ENCODE peak calls at places on chromosomes 5 and 9, in six cellular contexts. T, K, C, X, E and M are unnamed samples.

GRCh38 chr9:107484117-107484723 is 5.3 kb downstream of the KLF4 start:
- DNase-seq in K (peak), C (no peak), E (peak), X (no peak), T (peak), M (peak)

GRCh38 chr5:109479260-109479860 is 69.6 kb upstream of the PJA2 start:
- DNase-seq in T (peak), C (no peak), K (peak), E (peak), X (no peak), M (no peak)

GRCh38 chr9:136403915-136404800 is 4.2 kb upstream of the SNAPC4 start:
- DNase-seq in T (no peak), C (no peak), E (no peak), K (no peak), X (no peak), M (no peak)

GRCh38 chr5:124822647-124823046 is 76.2 kb upstream of the ZNF608 start:
- DNase-seq in K (no peak), X (no peak), E (no peak), C (no peak), T (no peak), M (no peak)

GRCh38 chr9:97468658-97469448 is 32.6 kb upstream of the TMOD1 start:
- DNase-seq in E (peak), K (peak), C (peak), T (peak), X (peak), M (peak)

GRCh38 chr9:88871669-88872068 is 119.6 kb upstream of the S1PR3 start:
- DNase-seq in X (no peak), K (no peak), C (no peak), T (no peak), E (no peak), M (no peak)

GRCh38 chr5:80915716-80916115 is 44.4 kb upstream of the RASGRF2 start:
- DNase-seq in E (peak), C (no peak), X (no peak), T (peak), K (no peak), M (no peak)

GRCh38 chr9:98158071-98158791 is 34.2 kb downstream of the CORO2A start:
- DNase-seq in X (no peak), E (no peak), C (no peak), K (no peak), T (no peak), M (no peak)

GRCh38 chr5:154368041-154368800 is 77.6 kb upstream of the SAP30L start:
- DNase-seq in C (peak), K (peak), X (no peak), E (peak), T (peak), M (peak)

GRCh38 chr5:14760548-14761002 is 96.1 kb downstream of the OTULIN start:
- DNase-seq in T (no peak), X (no peak), C (no peak), K (no peak), E (no peak), M (no peak)
- H3K14ac ChIP-seq in T (no peak), X (no peak), C (no peak), K (no peak), E (no peak), M (no peak)

GRCh38 chr9:117149996-117150395 is 264.9 kb downstream of the ASTN2 start:
- DNase-seq in T (no peak), K (no peak), E (no peak), C (no peak), X (no peak), M (no peak)

GRCh38 chr9:117145811-117146490 is 268.9 kb downstream of the ASTN2 start:
- DNase-seq in X (no peak), E (no peak), T (no peak), K (no peak), C (no peak), M (no peak)

GRCh38 chr9:117145081-117145480 is 269.8 kb downstream of the ASTN2 start:
- DNase-seq in X (no peak), E (peak), K (no peak), T (no peak), C (no peak), M (no peak)
- H3K4ac ChIP-seq in X (no peak), E (no peak), K (no peak), T (no peak), C (no peak), M (no peak)

GRCh38 chr9:38380872-38381534 is 11.5 kb upstream of the ALDH1B1 start:
- DNase-seq in C (no peak), K (no peak), X (peak), T (no peak), E (no peak), M (peak)
- H3K14ac ChIP-seq in C (no peak), K (no peak), X (no peak), T (no peak), E (no peak), M (no peak)

GRCh38 chr5:44605926-44606325 is 202.8 kb upstream of the MRPS30 start:
- DNase-seq in T (no peak), X (no peak), E (no peak), C (no peak), K (no peak), M (no peak)

DNA sequence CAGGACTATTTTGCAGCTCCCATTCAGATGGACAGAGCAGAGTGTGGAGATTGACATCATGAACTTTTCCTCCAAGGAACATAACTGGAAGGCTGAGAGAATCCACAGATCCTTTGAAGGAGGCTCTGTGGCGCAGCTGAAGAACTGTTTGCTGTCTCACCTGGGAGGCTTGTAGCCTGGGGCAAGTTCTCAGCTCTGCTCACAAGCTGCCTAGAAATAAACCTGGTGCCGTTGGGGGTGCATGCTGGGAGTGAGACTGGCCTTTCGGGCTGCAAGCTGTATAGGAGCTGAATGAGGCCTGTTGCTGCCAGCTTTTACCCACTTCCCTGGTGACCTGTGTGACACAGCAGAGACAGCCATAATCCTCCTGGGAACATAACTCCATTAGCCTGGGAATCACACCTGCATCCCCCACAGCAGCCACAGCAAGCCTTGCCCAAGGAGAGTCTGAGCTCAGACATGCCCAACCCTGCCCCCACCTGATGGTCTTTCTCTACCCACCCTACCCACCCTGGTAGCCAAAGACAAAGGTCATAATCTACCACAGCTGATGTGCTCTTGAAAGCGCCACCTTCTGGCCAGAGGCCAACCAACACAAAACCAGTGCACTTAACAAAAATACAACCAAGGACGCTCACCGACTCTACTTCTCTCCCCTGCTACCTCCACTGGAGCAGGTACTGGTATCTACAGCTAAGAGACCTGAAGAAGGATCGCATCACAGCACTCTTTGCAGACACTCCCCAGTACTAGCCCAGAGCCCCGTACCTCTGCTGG is 205.1 kb upstream of the MRPS30 start:
- DNase-seq in T (no peak), E (peak), C (peak), K (no peak), X (peak), M (no peak)
- H3K4ac ChIP-seq in T (no peak), E (no peak), C (no peak), K (no peak), X (no peak), M (no peak)

GRCh38 chr5:134135091-134135655 is 20.7 kb downstream of the TCF7 start:
- DNase-seq in K (no peak), E (no peak), T (no peak), C (peak), X (no peak), M (no peak)
- H3K14ac ChIP-seq in K (no peak), E (no peak), T (no peak), C (no peak), X (no peak), M (no peak)